ENCODE peak calls at places on chromosomes 7 and 10, in six cellular contexts. B is H9, D is PC-3, L is SK-N-SH, K is hepatocyte, P is osteoblast. J is an unnamed sample. For H3K9me3 and H3K79me2, the result is how much of the 10 kb centered on the place peaks cover.

GRCh38 chr7:142797799-142798377 is 27.1 kb downstream of the PRSS2 start:
- DNase-seq in L (peak), P (peak), D (no peak), K (no peak), B (peak), J (peak)

GRCh38 chr10:132698211-132698751 is 87.7 kb downstream of the NKX6-2 start:
- DNase-seq in D (no peak), K (no peak), P (peak), L (no peak), B (peak), J (no peak)

GRCh38 chr10:53314856-53315255 is 542.3 kb upstream of the MBL2 start:
- DNase-seq in D (peak), L (no peak), B (no peak), P (no peak), K (peak), J (peak)

GRCh38 chr10:129761166-129761565 is 202.9 kb downstream of the EBF3 start:
- DNase-seq in L (no peak), K (no peak), D (no peak), B (peak), P (peak), J (no peak)

GRCh38 chr10:26759008-26759407 is 61.5 kb downstream of the PDSS1 start:
- DNase-seq in K (no peak), L (no peak), D (no peak), B (no peak), P (no peak), J (no peak)

GRCh38 chr7:12360948-12361347 is 42.7 kb downstream of the VWDE start:
- DNase-seq in K (no peak), B (no peak), L (no peak), P (no peak), D (peak), J (no peak)

GRCh38 chr7:40915061-40915460 is 780.3 kb downstream of the SUGCT start:
- DNase-seq in B (no peak), P (no peak), K (peak), D (no peak), L (no peak), J (no peak)

GRCh38 chr10:7121154-7121797 is 289.6 kb downstream of the SFMBT2 start:
- DNase-seq in D (peak), L (peak), P (no peak), B (peak), K (peak), J (peak)

GRCh38 chr7:129434846-129435318 is 650 bp downstream of the STRIP2 start:
- DNase-seq in L (peak), P (no peak), K (peak), D (no peak), B (peak), J (peak)

GRCh38 chr7:94348142-94348541 is 46.6 kb upstream of the COL1A2 start:
- DNase-seq in D (no peak), L (peak), P (peak), B (no peak), K (peak), J (peak)

GRCh38 chr10:21171936-21172773 is 275.0 kb upstream of the NEBL start:
- DNase-seq in L (no peak), P (no peak), K (no peak), B (no peak), D (peak), J (no peak)

GRCh38 chr10:5413012-5413938 is 918 bp downstream of the NET1 start:
- DNase-seq in L (no peak), P (peak), K (peak), D (peak), B (peak), J (peak)

GRCh38 chr7:135341049-135341448 is 107.4 kb downstream of the STRA8 start:
- DNase-seq in L (no peak), P (no peak), K (peak), D (no peak), B (peak), J (no peak)

GRCh38 chr7:155787171-155787851 is 25.0 kb downstream of the SHH start:
- DNase-seq in P (peak), B (no peak), D (no peak), L (peak), K (no peak), J (peak)

GRCh38 chr7:114422478-114423217 is 8.0 kb downstream of the FOXP2 start:
- DNase-seq in P (no peak), L (no peak), D (peak), K (no peak), B (no peak), J (peak)

GRCh38 chr7:149087366-149087765 is 3.2 kb downstream of the ZNF786 start:
- DNase-seq in D (no peak), K (no peak), B (no peak), L (no peak), P (no peak), J (no peak)
- H3K9me3 ChIP-seq in D (under half), K (under half), B (under half), L (under half), P (under half), J (under half)

GRCh38 chr10:117421985-117422384 is 46.7 kb upstream of the PDZD8 start:
- DNase-seq in K (no peak), P (no peak), D (no peak), L (no peak), B (no peak), J (no peak)
- H3K79me2 ChIP-seq in K (under half), P (under half), D (under half), L (under half), B (under half), J (under half)

GRCh38 chr7:157905740-157906461 is 569.1 kb downstream of the DNAJB6 start:
- DNase-seq in D (peak), L (peak), B (peak), P (peak), K (no peak), J (no peak)
- H3K9me3 ChIP-seq in D (under half), L (under half), B (under half), P (under half), K (under half), J (under half)

GRCh38 chr10:94500063-94500462 is 45.5 kb upstream of the HELLS start:
- DNase-seq in D (peak), K (peak), P (no peak), L (peak), B (no peak), J (peak)
- H3K79me2 ChIP-seq in D (under half), K (under half), P (under half), L (under half), B (under half), J (under half)

GRCh38 chr10:71580415-71580814 is 139.2 kb downstream of the C10orf105 start:
- DNase-seq in L (no peak), D (no peak), B (no peak), K (no peak), P (peak), J (no peak)
- H3K9me3 ChIP-seq in L (under half), D (under half), B (under half), K (under half), P (under half), J (under half)

GRCh38 chr10:15096661-15097010 is 519 bp upstream of the RPP38 start:
- DNase-seq in K (no peak), P (no peak), D (no peak), L (no peak), B (no peak), J (no peak)

GRCh38 chr10:15097011-15097812 is at the start of gene RPP38:
- DNase-seq in B (peak), D (peak), P (peak), K (peak), L (peak), J (peak)

GRCh38 chr10:15103513-15103912 is 6.4 kb downstream of the RPP38 start:
- DNase-seq in B (no peak), K (no peak), D (no peak), P (no peak), L (no peak), J (no peak)

GRCh38 chr10:15099886-15100285 is 2.7 kb downstream of the RPP38 start:
- DNase-seq in K (no peak), D (no peak), L (no peak), B (no peak), P (no peak), J (no peak)
- H3K79me2 ChIP-seq in K (under half), D (under half), L (half or more), B (under half), P (half or more), J (half or more)